ENCODE peak calls at places on chromosome 1, in nine cellular contexts. One of them, this sample, is unnamed.

GRCh38 chr1:46183119-46183842 is 7.0 kb upstream of the P3R3URF start:
- DNase-seq in NCI-H1092: no peak
- DNase-seq in GM03348: peak
- DNase-seq in activated effector memory CD4-positive, alpha-beta T cell treated with anti-CD3 and anti-CD28 coated beads, Interleukin-2, amount 50 U/mL, for 16 hours: no peak
- DNase-seq in kidney tubule cell: peak
- DNase-seq in iris pigment epithelial cell: peak
- DNase-seq in amniotic stem cell: peak
- DNase-seq in caudate nucleus: no peak
- DNase-seq in activated CD4-positive, alpha-beta T cell treated with anti-CD3 and anti-CD28 coated beads, Interleukin-2, amount 50 U/mL, for 1 hour: no peak
- DNase-seq in this sample: no peak

GRCh38 chr1:6357243-6357929 is 36.2 kb downstream of the ACOT7 start:
- DNase-seq in caudate nucleus: no peak
- DNase-seq in NCI-H1092: no peak
- DNase-seq in activated effector memory CD4-positive, alpha-beta T cell treated with anti-CD3 and anti-CD28 coated beads, Interleukin-2, amount 50 U/mL, for 16 hours: no peak
- DNase-seq in activated CD4-positive, alpha-beta T cell treated with anti-CD3 and anti-CD28 coated beads, Interleukin-2, amount 50 U/mL, for 1 hour: no peak
- DNase-seq in iris pigment epithelial cell: no peak
- DNase-seq in kidney tubule cell: no peak
- DNase-seq in amniotic stem cell: no peak
- DNase-seq in GM03348: no peak
- DNase-seq in this sample: no peak

GRCh38 chr1:150629115-150629928 is at the start of gene ENSA:
- DNase-seq in caudate nucleus: peak
- DNase-seq in kidney tubule cell: peak
- DNase-seq in activated CD4-positive, alpha-beta T cell treated with anti-CD3 and anti-CD28 coated beads, Interleukin-2, amount 50 U/mL, for 1 hour: peak
- DNase-seq in activated effector memory CD4-positive, alpha-beta T cell treated with anti-CD3 and anti-CD28 coated beads, Interleukin-2, amount 50 U/mL, for 16 hours: peak
- DNase-seq in amniotic stem cell: peak
- DNase-seq in NCI-H1092: peak
- DNase-seq in GM03348: peak
- DNase-seq in iris pigment epithelial cell: peak
- DNase-seq in this sample: peak

GRCh38 chr1:155873860-155874259 is 14.5 kb downstream of the SYT11 start:
- DNase-seq in activated effector memory CD4-positive, alpha-beta T cell treated with anti-CD3 and anti-CD28 coated beads, Interleukin-2, amount 50 U/mL, for 16 hours: no peak
- DNase-seq in NCI-H1092: peak
- DNase-seq in activated CD4-positive, alpha-beta T cell treated with anti-CD3 and anti-CD28 coated beads, Interleukin-2, amount 50 U/mL, for 1 hour: no peak
- DNase-seq in GM03348: no peak
- DNase-seq in kidney tubule cell: peak
- DNase-seq in caudate nucleus: no peak
- DNase-seq in amniotic stem cell: no peak
- DNase-seq in iris pigment epithelial cell: peak
- DNase-seq in this sample: no peak

GRCh38 chr1:31715097-31715872 is 11.5 kb upstream of the COL16A1 start:
- DNase-seq in iris pigment epithelial cell: peak
- DNase-seq in NCI-H1092: peak
- DNase-seq in kidney tubule cell: peak
- DNase-seq in activated CD4-positive, alpha-beta T cell treated with anti-CD3 and anti-CD28 coated beads, Interleukin-2, amount 50 U/mL, for 1 hour: peak
- DNase-seq in GM03348: peak
- DNase-seq in amniotic stem cell: peak
- DNase-seq in activated effector memory CD4-positive, alpha-beta T cell treated with anti-CD3 and anti-CD28 coated beads, Interleukin-2, amount 50 U/mL, for 16 hours: peak
- DNase-seq in caudate nucleus: peak
- DNase-seq in this sample: peak

GRCh38 chr1:177646757-177647730 is 322.8 kb downstream of the SEC16B start:
- DNase-seq in GM03348: no peak
- DNase-seq in kidney tubule cell: no peak
- DNase-seq in amniotic stem cell: no peak
- DNase-seq in activated CD4-positive, alpha-beta T cell treated with anti-CD3 and anti-CD28 coated beads, Interleukin-2, amount 50 U/mL, for 1 hour: no peak
- DNase-seq in iris pigment epithelial cell: no peak
- DNase-seq in caudate nucleus: no peak
- DNase-seq in activated effector memory CD4-positive, alpha-beta T cell treated with anti-CD3 and anti-CD28 coated beads, Interleukin-2, amount 50 U/mL, for 16 hours: no peak
- DNase-seq in NCI-H1092: no peak
- DNase-seq in this sample: no peak

GRCh38 chr1:200445213-200445612 is 35.4 kb upstream of the ZNF281 start:
- DNase-seq in activated effector memory CD4-positive, alpha-beta T cell treated with anti-CD3 and anti-CD28 coated beads, Interleukin-2, amount 50 U/mL, for 16 hours: no peak
- DNase-seq in iris pigment epithelial cell: peak
- DNase-seq in NCI-H1092: no peak
- DNase-seq in GM03348: peak
- DNase-seq in amniotic stem cell: no peak
- DNase-seq in caudate nucleus: no peak
- DNase-seq in activated CD4-positive, alpha-beta T cell treated with anti-CD3 and anti-CD28 coated beads, Interleukin-2, amount 50 U/mL, for 1 hour: no peak
- DNase-seq in kidney tubule cell: peak
- DNase-seq in this sample: no peak

GRCh38 chr1:24233684-24234600 is 46.9 kb upstream of the IFNLR1 start:
- DNase-seq in amniotic stem cell: no peak
- DNase-seq in GM03348: no peak
- DNase-seq in kidney tubule cell: no peak
- DNase-seq in iris pigment epithelial cell: no peak
- DNase-seq in caudate nucleus: peak
- DNase-seq in NCI-H1092: no peak
- DNase-seq in activated CD4-positive, alpha-beta T cell treated with anti-CD3 and anti-CD28 coated beads, Interleukin-2, amount 50 U/mL, for 1 hour: no peak
- DNase-seq in activated effector memory CD4-positive, alpha-beta T cell treated with anti-CD3 and anti-CD28 coated beads, Interleukin-2, amount 50 U/mL, for 16 hours: no peak
- DNase-seq in this sample: no peak

GRCh38 chr1:145986551-145986950 is 9.8 kb downstream of the TXNIP start:
- DNase-seq in kidney tubule cell: no peak
- DNase-seq in amniotic stem cell: no peak
- DNase-seq in activated CD4-positive, alpha-beta T cell treated with anti-CD3 and anti-CD28 coated beads, Interleukin-2, amount 50 U/mL, for 1 hour: no peak
- DNase-seq in activated effector memory CD4-positive, alpha-beta T cell treated with anti-CD3 and anti-CD28 coated beads, Interleukin-2, amount 50 U/mL, for 16 hours: no peak
- DNase-seq in NCI-H1092: no peak
- DNase-seq in GM03348: no peak
- DNase-seq in iris pigment epithelial cell: no peak
- DNase-seq in caudate nucleus: no peak
- DNase-seq in this sample: no peak

GRCh38 chr1:236950365-236950764 is 53.9 kb downstream of the MT1HL1 start:
- DNase-seq in NCI-H1092: no peak
- DNase-seq in iris pigment epithelial cell: no peak
- DNase-seq in kidney tubule cell: no peak
- DNase-seq in activated CD4-positive, alpha-beta T cell treated with anti-CD3 and anti-CD28 coated beads, Interleukin-2, amount 50 U/mL, for 1 hour: no peak
- DNase-seq in amniotic stem cell: no peak
- DNase-seq in GM03348: no peak
- DNase-seq in activated effector memory CD4-positive, alpha-beta T cell treated with anti-CD3 and anti-CD28 coated beads, Interleukin-2, amount 50 U/mL, for 16 hours: no peak
- DNase-seq in caudate nucleus: no peak
- DNase-seq in this sample: no peak

GRCh38 chr1:55081188-55081904 is 42.0 kb downstream of the PCSK9 start:
- DNase-seq in iris pigment epithelial cell: peak
- DNase-seq in activated effector memory CD4-positive, alpha-beta T cell treated with anti-CD3 and anti-CD28 coated beads, Interleukin-2, amount 50 U/mL, for 16 hours: no peak
- DNase-seq in NCI-H1092: no peak
- DNase-seq in activated CD4-positive, alpha-beta T cell treated with anti-CD3 and anti-CD28 coated beads, Interleukin-2, amount 50 U/mL, for 1 hour: no peak
- DNase-seq in GM03348: peak
- DNase-seq in amniotic stem cell: peak
- DNase-seq in kidney tubule cell: peak
- DNase-seq in caudate nucleus: no peak
- DNase-seq in this sample: no peak

This sample was measured in NCI-H748 treated with DMSO at 0.1 percent for 48 hours.